ENCODE peak calls at places on chromosomes 13 and 19, in four cellular contexts. V is spleen, B is transverse colon, Z is dorsolateral prefrontal cortex. F is an unnamed sample.

GRCh38 chr13:26498524-26499208 is 58.8 kb upstream of the WASF3 start:
- DNase-seq in V (no peak), B (no peak), Z (no peak), F (peak)

GRCh38 chr13:95706356-95706755 is 29.4 kb downstream of the DNAJC3 start:
- DNase-seq in Z (no peak), V (no peak), B (no peak), F (no peak)

GRCh38 chr13:38602261-38602660 is 84.6 kb upstream of the FREM2 start:
- DNase-seq in Z (no peak), B (no peak), V (no peak), F (no peak)

GRCh38 chr19:9431475-9431874 is 3.9 kb downstream of the ZNF266 start:
- DNase-seq in Z (no peak), B (no peak), V (no peak), F (no peak)

GRCh38 chr13:75120071-75120470 is 361.9 kb downstream of the TBC1D4 start:
- DNase-seq in B (no peak), V (no peak), Z (no peak), F (no peak)

GRCh38 chr13:34678154-34678553 is 263.9 kb upstream of the NBEA start:
- DNase-seq in V (no peak), Z (no peak), B (no peak), F (no peak)

GRCh38 chr19:17081672-17082630 is 6.4 kb downstream of the MYO9B start:
- DNase-seq in V (peak), Z (no peak), B (no peak), F (no peak)

GRCh38 chr19:42301646-42302204 is at the start of gene PRR19:
- DNase-seq in V (no peak), Z (no peak), B (peak), F (peak)

GRCh38 chr19:12676384-12676792 is 5.3 kb downstream of the DHPS start:
- DNase-seq in B (peak), Z (peak), V (peak), F (no peak)

GRCh38 chr19:32442650-32443049 is 37.1 kb downstream of the DPY19L3 start:
- DNase-seq in V (no peak), B (no peak), Z (no peak), F (no peak)

GRCh38 chr13:28558126-28558525 is 63.2 kb upstream of the FLT1 start:
- DNase-seq in Z (no peak), B (no peak), V (no peak), F (no peak)

GRCh38 chr13:52361225-52361624 is 44.7 kb downstream of the THSD1 start:
- DNase-seq in Z (no peak), B (no peak), V (no peak), F (no peak)

GRCh38 chr19:8487137-8487851 is 15.1 kb downstream of the PRAM1 start:
- DNase-seq in Z (no peak), B (peak), V (peak), F (peak)

GRCh38 chr19:56398809-56399208 is 5.3 kb upstream of the ZNF583 start:
- DNase-seq in Z (no peak), B (no peak), V (no peak), F (no peak)

GRCh38 chr13:31105856-31106255 is 55.8 kb downstream of the HSPH1 start:
- DNase-seq in B (no peak), V (no peak), Z (no peak), F (no peak)

GRCh38 chr13:32426191-32426980 is 1.5 kb downstream of the N4BP2L1 start:
- DNase-seq in V (peak), B (peak), Z (no peak), F (peak)

GRCh38 chr13:74869846-74870245 is 612.1 kb downstream of the TBC1D4 start:
- DNase-seq in B (no peak), V (no peak), Z (no peak), F (no peak)

GRCh38 chr13:28273919-28274318 is 135.6 kb downstream of the PAN3 start:
- DNase-seq in Z (no peak), V (no peak), B (no peak), F (no peak)

GRCh38 chr19:42252365-42253244 is 2.3 kb downstream of the ERF start:
- DNase-seq in V (peak), Z (peak), B (no peak), F (peak)

GRCh38 chr13:52348081-52348480 is 57.9 kb downstream of the THSD1 start:
- DNase-seq in B (no peak), V (no peak), Z (no peak), F (no peak)

GRCh38 chr19:1270854-1271527 is 1.9 kb downstream of the CIRBP start:
- DNase-seq in V (peak), B (no peak), Z (no peak), F (no peak)
- H3K27ac ChIP-seq in V (peak), B (peak), Z (peak), F (peak)

GRCh38 chr13:71722206-71722605 is 144.8 kb downstream of the DACH1 start:
- DNase-seq in Z (no peak), V (no peak), B (no peak), F (no peak)

GRCh38 chr13:71730267-71730666 is 136.7 kb downstream of the DACH1 start:
- DNase-seq in Z (no peak), B (no peak), V (no peak), F (no peak)

GRCh38 chr13:71721117-71721516 is 145.9 kb downstream of the DACH1 start:
- DNase-seq in Z (no peak), V (no peak), B (no peak), F (no peak)

GRCh38 chr13:71729441-71729840 is 137.6 kb downstream of the DACH1 start:
- DNase-seq in V (no peak), B (no peak), Z (no peak), F (no peak)

GRCh38 chr13:71727036-71727435 is 140.0 kb downstream of the DACH1 start:
- DNase-seq in B (no peak), V (no peak), Z (no peak), F (no peak)
- H3K27ac ChIP-seq in B (no peak), V (no peak), Z (no peak), F (no peak)

GRCh38 chr19:55228015-55228391 is 560 bp downstream of the TMEM86B start:
- DNase-seq in Z (no peak), V (no peak), B (no peak), F (no peak)
- H3K27ac ChIP-seq in Z (no peak), V (no peak), B (no peak), F (no peak)

GRCh38 chr13:72960541-72960940 is 98.3 kb upstream of the KLF5 start:
- DNase-seq in V (no peak), B (no peak), Z (no peak), F (no peak)

GRCh38 chr13:72960114-72960513 is 98.7 kb upstream of the KLF5 start:
- DNase-seq in V (no peak), B (no peak), Z (no peak), F (no peak)

GRCh38 chr13:72963762-72964161 is 95.0 kb upstream of the KLF5 start:
- DNase-seq in Z (no peak), B (no peak), V (no peak), F (no peak)

GRCh38 chr13:72959643-72960042 is 99.2 kb upstream of the KLF5 start:
- DNase-seq in Z (no peak), V (no peak), B (no peak), F (no peak)
- H3K27ac ChIP-seq in Z (no peak), V (no peak), B (peak), F (no peak)

DNA sequence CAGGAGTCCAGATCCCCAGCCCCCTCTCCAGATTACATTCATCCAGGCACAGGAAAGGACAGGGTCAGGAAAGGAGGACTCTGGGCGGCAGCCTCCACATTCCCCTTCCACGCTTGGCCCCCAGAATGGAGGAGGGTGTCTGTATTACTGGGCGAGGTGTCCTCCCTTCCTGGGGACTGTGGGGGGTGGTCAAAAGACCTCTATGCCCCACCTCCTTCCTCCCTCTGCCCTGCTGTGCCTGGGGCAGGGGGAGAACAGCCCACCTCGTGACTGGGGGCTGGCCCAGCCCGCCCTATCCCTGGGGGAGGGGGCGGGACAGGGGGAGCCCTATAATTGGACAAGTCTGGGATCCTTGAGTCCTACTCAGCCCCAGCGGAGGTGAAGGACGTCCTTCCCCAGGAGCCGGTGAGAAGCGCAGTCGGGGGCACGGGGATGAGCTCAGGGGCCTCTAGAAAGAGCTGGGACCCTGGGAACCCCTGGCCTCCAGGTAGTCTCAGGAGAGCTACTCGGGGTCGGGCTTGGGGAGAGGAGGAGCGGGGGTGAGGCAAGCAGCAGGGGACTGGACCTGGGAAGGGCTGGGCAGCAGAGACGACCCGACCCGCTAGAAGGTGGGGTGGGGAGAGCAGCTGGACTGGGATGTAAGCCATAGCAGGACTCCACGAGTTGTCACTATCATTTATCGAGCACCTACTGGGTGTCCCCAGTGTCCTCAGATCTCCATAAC is at the start of gene APOE:
- DNase-seq in V (no peak), Z (peak), B (peak), F (peak)
- H3K27ac ChIP-seq in V (peak), Z (no peak), B (peak), F (peak)

GRCh38 chr19:1884719-1885334 is 469 bp downstream of the ABHD17A start:
- DNase-seq in Z (no peak), B (no peak), V (peak), F (no peak)
- H3K27ac ChIP-seq in Z (peak), B (peak), V (peak), F (peak)

GRCh38 chr13:106795847-106796246 is 227.9 kb upstream of the ARGLU1 start:
- DNase-seq in V (no peak), B (no peak), Z (no peak), F (no peak)

GRCh38 chr13:106794131-106794530 is 226.2 kb upstream of the ARGLU1 start:
- DNase-seq in Z (no peak), V (no peak), B (no peak), F (no peak)

GRCh38 chr13:106799731-106800335 is 231.9 kb upstream of the ARGLU1 start:
- DNase-seq in Z (no peak), V (no peak), B (no peak), F (no peak)

GRCh38 chr13:106797081-106797640 is 229.2 kb upstream of the ARGLU1 start:
- DNase-seq in V (no peak), Z (no peak), B (no peak), F (no peak)

GRCh38 chr13:106796280-106797047 is 228.5 kb upstream of the ARGLU1 start:
- DNase-seq in V (no peak), Z (no peak), B (no peak), F (no peak)
- H3K27ac ChIP-seq in V (peak), Z (no peak), B (no peak), F (no peak)

DNA sequence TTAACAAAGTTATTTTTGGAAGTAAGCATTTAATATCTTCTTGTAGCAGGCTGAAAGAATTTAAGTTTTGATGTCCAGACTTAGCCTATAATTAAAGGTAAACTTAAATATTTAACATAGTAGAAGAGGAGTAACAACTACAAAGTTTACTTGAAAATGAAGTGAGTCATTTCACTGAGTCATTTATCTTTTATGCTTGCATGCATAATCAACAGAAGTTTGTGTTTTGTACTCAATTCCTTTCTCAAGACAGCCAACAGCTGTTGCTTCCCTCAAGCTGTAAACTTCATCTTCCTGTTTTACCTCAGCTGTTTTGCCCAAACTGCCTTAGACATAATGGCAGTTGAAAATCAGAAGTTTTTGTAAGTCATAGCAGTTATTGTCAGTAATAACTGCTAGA is 58.0 kb downstream of the EDNRB start:
- DNase-seq in V (no peak), Z (no peak), B (no peak), F (no peak)
- H3K27ac ChIP-seq in V (peak), Z (no peak), B (peak), F (no peak)

GRCh38 chr19:4268816-4269430 is 10.1 kb upstream of the SHD start:
- DNase-seq in Z (no peak), B (no peak), V (no peak), F (no peak)

GRCh38 chr19:4264812-4265211 is 14.3 kb upstream of the SHD start:
- DNase-seq in B (no peak), V (no peak), Z (no peak), F (no peak)

GRCh38 chr19:4267901-4268815 is 10.9 kb upstream of the SHD start:
- DNase-seq in V (no peak), B (peak), Z (no peak), F (no peak)

GRCh38 chr19:4266253-4267000 is 12.6 kb upstream of the SHD start:
- DNase-seq in Z (no peak), B (no peak), V (no peak), F (no peak)

DNA sequence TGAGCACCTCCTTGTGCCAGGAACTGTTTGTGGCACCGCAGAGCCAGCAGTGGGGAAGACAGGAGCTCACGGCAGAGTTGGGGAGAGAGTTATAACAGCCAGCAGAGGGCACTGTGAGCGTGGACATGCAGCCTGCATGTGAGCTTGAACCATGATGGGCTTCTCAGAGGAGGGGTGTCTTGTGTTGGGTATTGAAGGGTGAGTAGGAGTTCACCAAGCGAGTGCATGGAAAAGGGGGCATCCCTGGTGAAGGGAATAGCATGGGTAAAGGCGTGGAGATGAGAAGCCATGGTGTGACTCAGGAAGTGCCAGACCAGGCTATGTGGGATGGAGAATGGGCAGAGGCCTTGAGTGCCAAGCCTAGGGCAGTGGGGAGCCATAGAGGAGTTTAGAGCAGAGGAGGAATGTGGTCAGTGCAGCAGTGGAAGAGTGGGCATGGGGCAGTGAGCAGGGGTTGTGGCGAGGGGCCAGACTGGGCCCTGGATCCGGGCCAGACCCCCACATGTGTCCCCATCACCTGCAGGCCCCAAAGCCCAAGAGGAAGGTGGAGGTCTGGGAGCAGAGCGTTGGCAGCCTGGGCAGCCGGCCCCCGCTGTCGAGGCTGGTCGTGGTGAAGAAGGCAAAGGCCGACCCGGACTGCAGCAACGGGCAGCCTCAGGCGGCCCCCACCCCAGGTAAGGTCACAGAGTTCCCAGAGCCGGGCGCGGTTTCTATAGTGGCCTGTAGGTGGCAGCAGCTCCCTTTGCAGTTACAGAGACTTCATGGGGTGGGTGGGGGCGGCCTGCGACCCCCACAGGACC is 11.8 kb upstream of the SHD start:
- DNase-seq in Z (peak), B (peak), V (peak), F (peak)
- H3K27ac ChIP-seq in Z (no peak), B (peak), V (no peak), F (no peak)

GRCh38 chr13:114065926-114066774 is 66.3 kb downstream of the RASA3 start:
- DNase-seq in Z (no peak), B (peak), V (peak), F (no peak)
- H3K27ac ChIP-seq in Z (peak), B (peak), V (peak), F (peak)

F was measured in substantia nigra.